ENCODE peak calls at places on chromosomes 1 and 21, in ten cellular contexts. I, H, Y, F, S, M, Q, P, E and T are unnamed samples.

GRCh38 chr1:60108223-60108622 is 34.7 kb upstream of the C1orf87 start:
- DNase-seq in I (no peak), H (no peak), Y (no peak), F (no peak), S (no peak), M (no peak), Q (no peak), P (peak), E (no peak), T (no peak)

GRCh38 chr21:22351076-22351475 is 1352.9 kb downstream of the NCAM2 start:
- DNase-seq in I (no peak), H (no peak), Y (no peak), F (no peak), S (no peak), M (no peak), Q (no peak), P (no peak), E (no peak), T (no peak)

GRCh38 chr1:25343872-25344271 is 5.7 kb downstream of the TMEM50A start:
- DNase-seq in I (peak), H (peak), Y (no peak), F (no peak), S (no peak), M (no peak), Q (peak), P (peak), E (no peak), T (no peak)

GRCh38 chr1:92484171-92484471 is 2.6 kb downstream of the GFI1 start:
- DNase-seq in I (no peak), H (no peak), Y (no peak), F (no peak), S (no peak), M (no peak), Q (no peak), P (no peak), E (no peak), T (no peak)

GRCh38 chr1:160910351-160910750 is 25.4 kb upstream of the ITLN1 start:
- DNase-seq in I (no peak), H (no peak), Y (no peak), F (no peak), S (no peak), M (no peak), Q (no peak), P (no peak), E (no peak), T (no peak)

GRCh38 chr1:25996966-25997758 is 701 bp downstream of the PAFAH2 start:
- DNase-seq in I (peak), H (peak), Y (no peak), F (no peak), S (no peak), M (no peak), Q (no peak), P (peak), E (no peak), T (no peak)

GRCh38 chr1:245475961-245476522 is 321.3 kb downstream of the KIF26B start:
- DNase-seq in I (no peak), H (no peak), Y (no peak), F (no peak), S (no peak), M (no peak), Q (no peak), P (no peak), E (no peak), T (no peak)

GRCh38 chr1:23779826-23780371 is 1.7 kb downstream of the PITHD1 start:
- DNase-seq in I (peak), H (no peak), Y (no peak), F (no peak), S (no peak), M (no peak), Q (no peak), P (peak), E (no peak), T (no peak)

GRCh38 chr1:88678405-88678804 is 5.7 kb upstream of the PKN2 start:
- DNase-seq in I (no peak), H (no peak), Y (no peak), F (no peak), S (no peak), M (no peak), Q (no peak), P (no peak), E (no peak), T (no peak)

GRCh38 chr1:211703812-211704566 is 28.6 kb upstream of the NEK2 start:
- DNase-seq in I (no peak), H (no peak), Y (no peak), F (no peak), S (no peak), M (no peak), Q (no peak), P (no peak), E (no peak), T (no peak)

GRCh38 chr1:16920951-16921350 is 780 bp upstream of the CROCC start:
- DNase-seq in I (no peak), H (no peak), Y (peak), F (no peak), S (no peak), M (no peak), Q (no peak), P (no peak), E (no peak), T (no peak)

GRCh38 chr1:162229534-162229933 is 147.1 kb downstream of the SPATA46 start:
- DNase-seq in I (no peak), H (no peak), Y (no peak), F (no peak), S (no peak), M (no peak), Q (no peak), P (no peak), E (no peak), T (no peak)

GRCh38 chr1:3066826-3067225 is 2.2 kb upstream of the PRDM16 start:
- DNase-seq in I (no peak), H (no peak), Y (peak), F (no peak), S (no peak), M (peak), Q (no peak), P (no peak), E (no peak), T (no peak)

GRCh38 chr1:248730507-248731335 is 24.8 kb downstream of the LYPD8 start:
- DNase-seq in I (no peak), H (no peak), Y (no peak), F (no peak), S (peak), M (no peak), Q (no peak), P (no peak), E (no peak), T (no peak)

GRCh38 chr1:81681570-81681969 is 119.2 kb upstream of the ADGRL2 start:
- DNase-seq in I (peak), H (no peak), Y (no peak), F (no peak), S (peak), M (no peak), Q (no peak), P (no peak), E (peak), T (no peak)

GRCh38 chr1:18505666-18506065 is 24.9 kb downstream of the KLHDC7A start:
- DNase-seq in I (no peak), H (no peak), Y (no peak), F (no peak), S (no peak), M (no peak), Q (no peak), P (no peak), E (no peak), T (no peak)

GRCh38 chr1:29122662-29122986 is 1.1 kb downstream of the TMEM200B start:
- DNase-seq in I (peak), H (peak), Y (peak), F (no peak), S (peak), M (no peak), Q (no peak), P (peak), E (peak), T (no peak)

GRCh38 chr1:208141793-208142192 is 102.4 kb downstream of the PLXNA2 start:
- DNase-seq in I (no peak), H (no peak), Y (no peak), F (no peak), S (no peak), M (no peak), Q (no peak), P (peak), E (no peak), T (no peak)

GRCh38 chr1:208603721-208604120 is 359.5 kb upstream of the PLXNA2 start:
- DNase-seq in I (no peak), H (no peak), Y (no peak), F (no peak), S (no peak), M (no peak), Q (no peak), P (no peak), E (no peak), T (no peak)

GRCh38 chr1:5831600-5832335 is 160.5 kb downstream of the NPHP4 start:
- DNase-seq in I (no peak), H (no peak), Y (no peak), F (no peak), S (no peak), M (no peak), Q (no peak), P (no peak), E (peak), T (no peak)

GRCh38 chr1:5832916-5833895 is 159.0 kb downstream of the NPHP4 start:
- DNase-seq in I (no peak), H (no peak), Y (no peak), F (no peak), S (no peak), M (no peak), Q (no peak), P (no peak), E (no peak), T (no peak)

GRCh38 chr1:5829414-5829813 is 162.8 kb downstream of the NPHP4 start:
- DNase-seq in I (no peak), H (no peak), Y (no peak), F (no peak), S (no peak), M (no peak), Q (no peak), P (no peak), E (no peak), T (no peak)

GRCh38 chr1:5828322-5828935 is 163.8 kb downstream of the NPHP4 start:
- DNase-seq in I (no peak), H (no peak), Y (no peak), F (no peak), S (no peak), M (no peak), Q (no peak), P (no peak), E (no peak), T (no peak)

DNA sequence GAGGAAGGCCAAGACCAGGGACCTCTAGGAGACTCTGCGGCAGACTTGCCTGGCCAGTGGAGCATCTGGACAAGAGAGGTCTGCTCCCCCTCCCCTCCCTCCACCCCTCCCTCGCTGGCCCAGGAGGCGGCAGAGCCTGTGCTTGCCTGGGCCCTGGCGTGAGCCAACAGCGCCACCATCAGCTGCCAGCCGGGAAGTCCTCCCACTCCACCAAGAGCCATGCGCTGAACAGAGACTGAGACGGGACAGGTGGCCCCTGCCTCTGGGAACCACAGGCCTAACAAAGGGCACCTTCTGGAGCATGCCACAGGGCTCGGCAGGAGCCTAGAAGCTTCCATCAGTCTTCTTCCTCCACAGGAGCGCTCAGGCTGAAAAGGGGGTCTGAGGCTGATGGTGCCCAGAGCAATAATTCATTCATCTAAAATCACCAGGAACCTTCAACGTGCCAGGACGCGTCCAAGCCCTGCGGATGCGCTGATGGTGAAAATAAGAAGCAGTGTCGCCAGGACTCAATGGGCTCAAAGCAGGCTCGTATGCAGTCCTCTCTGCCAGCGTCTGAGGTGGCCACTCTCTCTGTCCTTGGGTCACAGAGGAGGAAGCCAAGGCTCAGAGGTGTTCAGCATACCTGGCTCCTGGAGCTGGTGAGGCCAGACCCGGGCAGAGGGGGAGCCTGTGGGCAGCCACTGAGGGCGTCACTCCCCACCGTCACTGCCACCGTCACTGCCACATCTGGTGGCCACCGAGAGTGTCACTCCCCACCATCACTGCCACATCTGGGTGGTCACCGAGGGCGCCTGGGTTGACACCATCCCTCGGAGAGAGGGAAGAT is 161.2 kb downstream of the NPHP4 start:
- DNase-seq in I (no peak), H (no peak), Y (no peak), F (no peak), S (no peak), M (no peak), Q (no peak), P (no peak), E (peak), T (no peak)
- TF ChIP-seq CTCF in I (no peak), H (no peak), Y (no peak), F (no peak), S (no peak), M (no peak), Q (no peak), P (no peak), E (peak), T (no peak)

DNA sequence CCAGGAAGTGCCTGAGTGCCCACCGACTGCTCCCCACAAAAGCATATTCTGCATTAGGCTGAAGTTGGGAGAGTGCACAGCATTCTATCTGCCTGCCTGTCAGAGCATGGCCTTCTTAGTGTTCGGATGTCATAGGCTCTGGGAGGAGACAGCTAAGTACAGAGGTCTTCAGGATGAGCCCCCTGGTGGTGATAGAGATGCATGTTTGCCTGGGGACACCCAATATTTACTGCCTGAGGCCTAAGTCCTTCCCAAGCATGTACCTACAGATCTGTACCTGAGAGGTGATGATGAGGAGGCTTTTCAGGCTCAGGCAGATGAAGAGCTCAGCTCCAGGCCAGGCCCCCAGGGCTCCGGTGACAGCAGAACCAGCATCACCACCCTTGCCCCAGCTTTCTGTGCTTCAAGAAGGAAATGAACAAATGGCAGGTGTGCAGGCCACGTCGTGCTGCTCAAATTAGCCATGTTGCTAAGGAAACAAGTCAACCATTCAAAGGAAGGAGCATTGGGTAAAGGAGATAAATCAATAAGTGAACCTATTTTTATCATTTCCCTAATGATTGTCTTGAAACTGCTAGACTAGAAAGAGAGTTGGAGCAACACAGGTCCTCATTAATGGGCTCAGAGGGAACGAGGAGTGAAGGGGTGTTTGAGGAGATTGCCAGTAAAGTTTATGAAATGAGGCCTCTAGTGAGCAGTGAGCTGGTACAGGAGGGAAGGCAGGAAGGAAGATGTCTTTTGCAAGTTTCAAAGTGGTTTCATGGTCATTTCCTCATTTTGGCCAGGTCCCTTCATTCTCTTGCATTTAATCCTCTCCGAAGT is 21.2 kb downstream of the CACNA1E start:
- DNase-seq in I (no peak), H (no peak), Y (no peak), F (no peak), S (no peak), M (no peak), Q (no peak), P (no peak), E (peak), T (no peak)
- TF ChIP-seq CTCF in I (no peak), H (no peak), Y (no peak), F (no peak), S (peak), M (no peak), Q (peak), P (peak), E (peak), T (no peak)

GRCh38 chr1:154663656-154664055 is 55.7 kb upstream of the ADAR start:
- DNase-seq in I (no peak), H (no peak), Y (no peak), F (no peak), S (no peak), M (no peak), Q (no peak), P (no peak), E (no peak), T (no peak)
- TF ChIP-seq CTCF in I (no peak), H (no peak), Y (no peak), F (no peak), S (no peak), M (no peak), Q (no peak), P (no peak), E (no peak), T (no peak)

GRCh38 chr1:111769517-111770146 is 13.9 kb downstream of the DDX20 start:
- DNase-seq in I (peak), H (peak), Y (no peak), F (peak), S (peak), M (no peak), Q (no peak), P (peak), E (peak), T (no peak)
- TF ChIP-seq CTCF in I (peak), H (peak), Y (peak), F (peak), S (peak), M (peak), Q (peak), P (peak), E (peak), T (peak)

DNA sequence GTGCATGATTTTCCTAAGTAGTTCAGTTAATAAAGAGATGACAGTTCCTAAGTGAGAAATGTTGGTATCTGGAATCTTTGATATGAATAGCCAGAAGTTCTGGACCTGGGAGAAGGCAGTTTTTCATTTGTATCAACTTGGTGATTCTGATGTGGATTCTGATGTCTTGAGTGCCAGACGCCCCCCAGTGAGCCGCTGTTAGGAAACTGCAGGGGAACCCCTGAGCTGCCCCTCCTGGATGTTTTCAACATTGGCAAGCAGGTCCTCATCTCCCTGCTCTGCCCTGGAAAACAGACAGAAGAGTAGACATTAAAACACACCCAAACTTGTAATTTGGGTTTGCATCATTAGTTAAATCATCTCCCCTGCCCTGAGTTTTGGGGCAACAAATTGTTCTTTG is 7.4 kb downstream of the ETS2 start:
- DNase-seq in I (no peak), H (no peak), Y (no peak), F (no peak), S (no peak), M (no peak), Q (no peak), P (no peak), E (peak), T (no peak)
- TF ChIP-seq CTCF in I (no peak), H (no peak), Y (no peak), F (no peak), S (no peak), M (no peak), Q (no peak), P (no peak), E (no peak), T (no peak)

GRCh38 chr1:71045463-71046028 is 2.1 kb downstream of the PTGER3 start:
- DNase-seq in I (no peak), H (no peak), Y (no peak), F (no peak), S (no peak), M (no peak), Q (no peak), P (no peak), E (no peak), T (no peak)

GRCh38 chr1:71047635-71048607 is at the start of gene PTGER3:
- DNase-seq in I (no peak), H (no peak), Y (peak), F (peak), S (peak), M (peak), Q (no peak), P (no peak), E (peak), T (peak)

GRCh38 chr1:71049951-71050598 is 2.5 kb upstream of the PTGER3 start:
- DNase-seq in I (peak), H (no peak), Y (no peak), F (no peak), S (peak), M (no peak), Q (peak), P (peak), E (peak), T (no peak)

GRCh38 chr1:71044833-71045232 is 2.8 kb downstream of the PTGER3 start:
- DNase-seq in I (no peak), H (no peak), Y (no peak), F (no peak), S (no peak), M (no peak), Q (no peak), P (no peak), E (no peak), T (no peak)

GRCh38 chr1:71046891-71047634 is 553 bp downstream of the PTGER3 start:
- DNase-seq in I (no peak), H (no peak), Y (peak), F (no peak), S (no peak), M (no peak), Q (no peak), P (no peak), E (peak), T (peak)
- TF ChIP-seq CTCF in I (no peak), H (no peak), Y (no peak), F (no peak), S (no peak), M (no peak), Q (no peak), P (no peak), E (no peak), T (no peak)

DNA sequence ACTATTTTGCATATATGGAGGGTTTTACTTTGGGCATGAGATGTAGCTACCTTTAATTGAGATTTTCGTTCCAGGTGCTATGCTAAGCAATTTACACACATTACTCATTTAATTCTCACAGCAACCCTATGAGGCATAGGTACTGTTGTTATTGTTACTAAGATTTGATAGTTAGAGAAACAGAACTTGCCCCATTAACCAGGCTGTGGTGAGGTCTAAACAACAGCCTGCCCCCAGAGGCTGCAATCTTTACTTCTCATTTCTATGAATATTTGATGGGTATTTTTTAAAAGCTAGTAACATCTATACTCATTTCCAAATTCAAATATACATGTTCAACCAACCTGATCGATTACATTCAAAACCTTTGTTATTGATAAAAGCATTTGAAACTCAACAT is 155.6 kb downstream of the GALNT2 start:
- DNase-seq in I (no peak), H (no peak), Y (no peak), F (no peak), S (no peak), M (no peak), Q (no peak), P (no peak), E (no peak), T (no peak)
- TF ChIP-seq CTCF in I (peak), H (no peak), Y (peak), F (no peak), S (no peak), M (peak), Q (no peak), P (no peak), E (no peak), T (no peak)

DNA sequence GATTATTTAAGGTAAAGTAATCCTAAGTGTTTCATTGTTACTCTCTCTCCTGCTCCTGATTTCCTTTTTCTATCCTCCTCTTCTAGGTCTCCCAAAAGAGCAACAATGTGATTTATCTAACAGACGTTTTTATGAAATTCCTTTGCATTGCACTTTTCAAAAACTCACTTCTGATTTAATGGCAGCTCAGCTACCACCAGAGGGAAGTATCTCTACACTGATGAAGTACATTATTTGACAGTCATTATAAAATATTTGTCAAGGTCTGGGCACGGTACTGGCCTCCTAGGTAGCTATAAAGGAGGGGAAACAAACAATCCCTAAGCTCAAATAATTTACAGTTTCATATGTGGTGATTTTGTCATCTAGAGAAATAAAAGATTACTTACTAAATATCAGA is 15.6 kb downstream of the TMPRSS15 start:
- DNase-seq in I (no peak), H (no peak), Y (no peak), F (no peak), S (no peak), M (no peak), Q (no peak), P (no peak), E (peak), T (no peak)
- TF ChIP-seq CTCF in I (no peak), H (no peak), Y (no peak), F (no peak), S (no peak), M (no peak), Q (no peak), P (no peak), E (peak), T (no peak)